ENCODE peak calls at places on chromosomes 7 and 10, in five cellular contexts. J is cardiac muscle cell, I is IMR-90, L is endothelial cell of umbilical vein, U is uterus. D is an unnamed sample.

GRCh38 chr7:139855498-139856270 is 26.6 kb downstream of the TBXAS1 start:
- DNase-seq in J (no peak), I (no peak), L (no peak), U (no peak), D (no peak)

GRCh38 chr10:12372846-12373245 is 23.5 kb downstream of the CAMK1D start:
- DNase-seq in J (no peak), I (no peak), L (no peak), U (no peak), D (no peak)

GRCh38 chr7:14340415-14341079 is 351.1 kb upstream of the ETV1 start:
- DNase-seq in J (no peak), I (no peak), L (no peak), U (no peak), D (no peak)

GRCh38 chr10:48667960-48668541 is 16.6 kb upstream of the WDFY4 start:
- DNase-seq in J (no peak), I (no peak), L (no peak), U (no peak), D (peak; percentile 80)

GRCh38 chr7:129494041-129494440 is 8.3 kb upstream of the SMKR1 start:
- DNase-seq in J (no peak), I (peak; percentile 98), L (no peak), U (no peak), D (peak; percentile 47)

GRCh38 chr7:120725376-120726039 is 132.4 kb downstream of the TSPAN12 start:
- DNase-seq in J (peak; percentile 71), I (peak; percentile 45), L (peak; percentile 48), U (no peak), D (peak; percentile 4)

GRCh38 chr10:122911889-122912484 is 1.6 kb downstream of the FAM24A start:
- DNase-seq in J (peak; percentile 81), I (peak; percentile 52), L (peak; percentile 64), U (no peak), D (no peak)

GRCh38 chr10:26217396-26218105 is 977 bp downstream of the GAD2 start:
- DNase-seq in J (no peak), I (no peak), L (no peak), U (no peak), D (no peak)

GRCh38 chr7:132199626-132200025 is 376.6 kb downstream of the PLXNA4 start:
- DNase-seq in J (no peak), I (no peak), L (no peak), U (no peak), D (no peak)

GRCh38 chr10:86178401-86179142 is 188.0 kb downstream of the GRID1 start:
- DNase-seq in J (peak; percentile 68), I (no peak), L (no peak), U (no peak), D (no peak)

GRCh38 chr7:108091461-108091831 is 38.7 kb downstream of the LAMB4 start:
- DNase-seq in J (no peak), I (no peak), L (no peak), U (no peak), D (no peak)

GRCh38 chr7:52184006-52184703 is 851.3 kb upstream of the POM121L12 start:
- DNase-seq in J (no peak), I (no peak), L (no peak), U (no peak), D (no peak)

GRCh38 chr10:125005312-125006187 is 63.6 kb downstream of the ZRANB1 start:
- DNase-seq in J (no peak), I (no peak), L (no peak), U (peak; percentile 11), D (no peak)

GRCh38 chr7:30914611-30915601 is 3.3 kb downstream of the AQP1 start:
- DNase-seq in J (peak; percentile 81), I (peak; percentile 33), L (no peak), U (no peak), D (no peak)

GRCh38 chr10:115921795-115922194 is 351.2 kb downstream of the GFRA1 start:
- DNase-seq in J (no peak), I (peak; percentile 19), L (no peak), U (no peak), D (no peak)

GRCh38 chr10:93149761-93150160 is 76.1 kb downstream of the CYP26A1 start:
- DNase-seq in J (no peak), I (peak; percentile 4), L (no peak), U (no peak), D (no peak)

GRCh38 chr7:122006687-122007086 is 133.7 kb downstream of the PTPRZ1 start:
- DNase-seq in J (no peak), I (no peak), L (no peak), U (no peak), D (no peak)

GRCh38 chr10:80260295-80261243 is 28.9 kb downstream of the MAT1A start:
- DNase-seq in J (peak; percentile 49), I (no peak), L (peak; percentile 26), U (no peak), D (no peak)

GRCh38 chr7:101833799-101834198 is 16.4 kb downstream of the CUX1 start:
- DNase-seq in J (no peak), I (no peak), L (no peak), U (no peak), D (no peak)

GRCh38 chr7:43905209-43905946 is 1.0 kb downstream of the URGCP start:
- DNase-seq in J (no peak), I (no peak), L (no peak), U (no peak), D (no peak)

GRCh38 chr7:95811846-95812445 is 39.6 kb downstream of the DYNC1I1 start:
- DNase-seq in J (no peak), I (no peak), L (no peak), U (no peak), D (no peak)

GRCh38 chr10:115895196-115895595 is 377.8 kb downstream of the GFRA1 start:
- DNase-seq in J (no peak), I (no peak), L (no peak), U (no peak), D (no peak)

GRCh38 chr10:118868618-118869017 is 113.8 kb upstream of the CACUL1 start:
- DNase-seq in J (no peak), I (no peak), L (no peak), U (no peak), D (no peak)

GRCh38 chr7:50792342-50793114 is 9.8 kb upstream of the GRB10 start:
- DNase-seq in J (peak; percentile 67), I (peak; percentile 58), L (peak; percentile 40), U (peak; percentile 39), D (no peak)

GRCh38 chr7:105673367-105674188 is 92.3 kb upstream of the EFCAB10 start:
- DNase-seq in J (no peak), I (no peak), L (peak; percentile 21), U (no peak), D (no peak)

GRCh38 chr10:34433241-34434076 is 381.6 kb downstream of the PARD3 start:
- DNase-seq in J (no peak), I (peak; percentile 77), L (peak; percentile 72), U (no peak), D (no peak)

GRCh38 chr10:131514454-131514853 is 202.9 kb upstream of the TCERG1L start:
- DNase-seq in J (no peak), I (no peak), L (no peak), U (no peak), D (no peak)

GRCh38 chr10:38156416-38157269 is 62.5 kb downstream of the ZNF37A start:
- DNase-seq in J (no peak), I (no peak), L (no peak), U (no peak), D (no peak)

GRCh38 chr10:132662186-132662920 is 123.6 kb downstream of the NKX6-2 start:
- DNase-seq in J (no peak), I (peak; percentile 12), L (no peak), U (no peak), D (no peak)

GRCh38 chr7:31651234-31651633 is 35.8 kb upstream of the PPP1R17 start:
- DNase-seq in J (no peak), I (no peak), L (no peak), U (no peak), D (no peak)

GRCh38 chr10:61903184-61903990 is 1.9 kb downstream of the ARID5B start:
- DNase-seq in J (peak; percentile 51), I (peak; percentile 55), L (peak; percentile 69), U (peak; percentile 58), D (peak; percentile 83)

GRCh38 chr10:16848562-16849154 is 31.4 kb upstream of the RSU1 start:
- DNase-seq in J (no peak), I (no peak), L (no peak), U (no peak), D (no peak)

DNA sequence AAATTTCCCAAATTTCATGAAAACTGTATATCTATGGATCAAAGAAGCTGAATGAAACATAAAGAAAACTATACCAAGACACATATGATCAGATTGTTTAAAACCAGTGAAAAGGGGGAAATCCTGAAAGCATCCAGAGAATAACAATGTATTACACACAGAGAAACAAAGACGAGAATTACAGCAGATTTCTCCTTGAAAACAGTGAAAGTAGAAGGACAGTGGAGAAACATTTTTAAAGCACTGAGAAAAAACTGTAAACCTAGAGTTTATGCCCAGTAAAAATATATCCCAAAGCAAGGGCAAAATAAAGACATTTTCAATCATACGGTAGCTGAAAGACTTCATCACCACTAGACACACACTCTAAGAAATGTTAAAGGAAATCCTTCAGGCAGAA is 121.0 kb downstream of the DPY19L1 start:
- DNase-seq in J (no peak), I (no peak), L (no peak), U (no peak), D (no peak)
- TF ChIP-seq CTCF in J (no peak), I (no peak), L (no peak), U (no peak), D (no peak)

DNA sequence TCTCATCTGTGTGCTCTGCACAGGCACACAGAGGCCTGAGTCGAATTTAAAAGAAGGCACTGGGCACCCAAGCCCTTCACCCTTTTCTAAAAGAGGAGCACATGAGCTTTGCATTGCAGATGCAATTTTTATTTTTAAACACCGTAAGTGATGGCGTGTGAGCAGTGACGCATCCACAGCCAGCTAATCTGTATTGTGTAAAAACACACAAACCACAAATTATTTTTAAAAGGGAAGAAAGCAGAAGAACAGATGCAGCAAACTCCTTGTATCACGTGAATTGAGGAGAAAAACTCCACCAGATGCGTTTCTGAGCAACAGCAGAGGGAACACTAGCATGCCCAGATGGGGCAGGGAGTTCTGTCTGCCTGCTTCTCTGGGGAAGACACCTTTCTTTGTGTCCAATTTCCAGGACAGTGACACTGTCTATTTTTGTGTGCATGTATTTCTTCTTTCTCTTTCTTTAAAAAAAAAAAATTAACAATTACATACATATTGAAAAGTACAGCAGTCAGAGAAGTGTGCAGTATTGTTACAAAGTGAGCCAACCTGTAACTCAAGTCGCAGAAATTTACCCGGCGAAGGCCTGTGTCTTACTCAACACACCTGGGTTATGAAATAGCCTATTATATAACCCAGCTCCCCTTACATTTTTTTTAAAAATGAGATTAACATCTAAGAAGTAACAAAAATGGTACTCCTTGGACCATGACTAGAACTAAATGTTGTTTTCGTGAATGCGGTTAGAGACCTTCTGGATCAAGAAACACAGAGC is 39.2 kb downstream of the EEPD1 start:
- DNase-seq in J (no peak), I (peak; percentile 98), L (no peak), U (no peak), D (no peak)
- H3K4me3 ChIP-seq in J (no peak overlapping the region), I (no peak overlapping the region), L (no peak overlapping the region), U (no peak overlapping the region), D (no peak overlapping the region)

DNA sequence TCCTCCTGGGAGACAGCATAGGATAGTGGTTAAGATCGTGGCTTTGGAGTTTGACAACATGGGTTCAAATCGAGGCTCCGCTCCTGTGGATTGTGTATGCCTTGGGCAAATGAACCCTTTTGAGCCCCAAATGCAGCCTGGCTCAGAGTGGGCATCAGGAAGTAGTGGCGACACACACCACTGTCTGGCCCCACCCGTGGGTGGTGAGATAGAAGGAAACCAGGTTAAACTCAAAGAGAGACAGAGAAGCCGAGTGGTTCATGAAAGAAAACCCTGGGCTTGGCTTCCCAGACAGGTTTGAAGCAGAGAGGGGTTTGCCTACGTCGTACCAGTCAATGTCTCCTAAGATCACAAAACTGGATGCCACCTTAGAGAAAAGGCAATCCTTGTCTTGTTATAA is 57.7 kb downstream of the PRTFDC1 start:
- DNase-seq in J (no peak), I (no peak), L (no peak), U (no peak), D (no peak)
- TF ChIP-seq CTCF in J (no peak), I (no peak), L (no peak), U (no peak), D (no peak)

GRCh38 chr7:2168612-2169312 is 64.0 kb downstream of the MAD1L1 start:
- DNase-seq in J (no peak), I (no peak), L (no peak), U (no peak), D (no peak)
- H3K4me3 ChIP-seq in J (no peak overlapping the region), I (no peak overlapping the region), L (no peak overlapping the region), U (no peak overlapping the region), D (no peak overlapping the region)